ENCODE peak calls at places on chromosome 11, in five cellular contexts. G is left lung, M is choroid plexus epithelial cell, O is psoas muscle, F is fibroblast of lung. Q is an unnamed sample.

GRCh38 chr11:128040603-128041002 is 546.8 kb downstream of the ETS1 start:
- DNase-seq in F (peak; percentile 32), M (peak; percentile 71), O (no peak), G (no peak), Q (peak; percentile 64)

GRCh38 chr11:57310091-57310490 is 14.7 kb downstream of the TNKS1BP1 start:
- DNase-seq in G (no peak), F (no peak), O (no peak), M (no peak), Q (no peak)

GRCh38 chr11:122038543-122038942 is 77.5 kb downstream of the BLID start:
- DNase-seq in G (no peak), F (peak; percentile 43), O (no peak), M (peak; percentile 88), Q (peak; percentile 87)

GRCh38 chr11:92222701-92223100 is 1.9 kb upstream of the FAT3 start:
- DNase-seq in F (no peak), O (no peak), G (no peak), M (no peak), Q (no peak)

GRCh38 chr11:85682330-85683305 is 3.4 kb downstream of the CCDC89 start:
- DNase-seq in G (peak; percentile 68), O (peak; percentile 75), M (peak; percentile 61), F (peak; percentile 67), Q (peak; percentile 49)

GRCh38 chr11:126340960-126341709 is 14.4 kb upstream of the ST3GAL4 start:
- DNase-seq in M (no peak), O (no peak), F (no peak), G (no peak), Q (no peak)

GRCh38 chr11:92141159-92141558 is 83.5 kb upstream of the FAT3 start:
- DNase-seq in F (no peak), M (no peak), O (no peak), G (no peak), Q (no peak)

GRCh38 chr11:115659061-115659963 is 155.1 kb upstream of the CADM1 start:
- DNase-seq in F (peak; percentile 24), M (no peak), G (no peak), O (peak; percentile 29), Q (no peak)

GRCh38 chr11:57200937-57201336 is 19.2 kb downstream of the LRRC55 start:
- DNase-seq in M (no peak), F (no peak), O (peak; percentile 35), G (no peak), Q (no peak)

GRCh38 chr11:67291481-67292381 is 2.6 kb downstream of the ANKRD13D start:
- DNase-seq in F (no peak), G (no peak), O (peak; percentile 17), M (no peak), Q (no peak)

GRCh38 chr11:102453286-102453797 is 777 bp upstream of the TMEM123 start:
- DNase-seq in F (no peak), G (no peak), O (no peak), M (no peak), Q (no peak)

GRCh38 chr11:1772270-1773130 is 8.8 kb upstream of the CTSD start:
- DNase-seq in F (peak; percentile 95), M (peak; percentile 99), O (peak; percentile 69), G (peak; percentile 90), Q (peak; percentile 90)

GRCh38 chr11:86938900-86939880 is 16.0 kb downstream of the FZD4 start:
- DNase-seq in O (no peak), G (no peak), F (peak; percentile 76), M (peak; percentile 80), Q (peak; percentile 82)

GRCh38 chr11:75800136-75800675 is 14.8 kb upstream of the UVRAG start:
- DNase-seq in G (no peak), F (no peak), O (no peak), M (no peak), Q (no peak)

GRCh38 chr11:96316869-96317268 is 26.1 kb downstream of the MAML2 start:
- DNase-seq in G (no peak), M (no peak), O (no peak), F (no peak), Q (no peak)

GRCh38 chr11:17171342-17171741 is 36.4 kb downstream of the PIK3C2A start:
- DNase-seq in O (no peak), F (peak; percentile 44), G (no peak), M (peak; percentile 70), Q (peak; percentile 71)

GRCh38 chr11:65571940-65572339 is 398 bp upstream of the FAM89B start:
- DNase-seq in F (peak; percentile 48), O (no peak), G (no peak), M (peak; percentile 70), Q (peak; percentile 54)

GRCh38 chr11:65569164-65569972 is 909 bp upstream of the ZNRD2 start:
- DNase-seq in G (peak; percentile 62), F (no peak), M (no peak), O (peak; percentile 66), Q (no peak)

GRCh38 chr11:65571420-65571819 is 918 bp upstream of the FAM89B start:
- DNase-seq in G (no peak), F (no peak), M (no peak), O (no peak), Q (no peak)

GRCh38 chr11:65572356-65573043 is at the start of gene FAM89B:
- DNase-seq in M (peak; percentile 86), G (peak; percentile 93), O (peak; percentile 93), F (peak; percentile 84), Q (peak; percentile 83)

GRCh38 chr11:65569973-65570918 is at the start of gene ZNRD2:
- DNase-seq in O (peak; percentile 99), M (peak; percentile 99), G (peak; percentile 98), F (peak; percentile 99), Q (peak; percentile 99)
- TF ChIP-seq CTCF in O (peak; percentile 49), M (peak; percentile 42), G (peak; percentile 49), F (peak; percentile 13), Q (peak; percentile 47)

GRCh38 chr11:62706841-62707240 is 383 bp downstream of the BSCL2 start:
- DNase-seq in F (no peak), O (no peak), M (no peak), G (no peak), Q (no peak)
- H3K4me3 ChIP-seq in F (no peak overlapping the region), O (peak overlapping the region; percentile 85), M (peak overlapping the region; percentile 82), G (peak overlapping the region; percentile 51), Q (no peak overlapping the region)

GRCh38 chr11:72326151-72326842 is 82.3 kb upstream of the PHOX2A start:
- DNase-seq in G (no peak), F (peak; percentile 29), O (no peak), M (peak; percentile 71), Q (peak; percentile 69)

GRCh38 chr11:72330131-72330727 is 86.3 kb upstream of the PHOX2A start:
- DNase-seq in M (no peak), G (no peak), F (no peak), O (no peak), Q (no peak)

GRCh38 chr11:72331761-72332160 is 87.8 kb upstream of the PHOX2A start:
- DNase-seq in F (no peak), M (no peak), G (no peak), O (no peak), Q (no peak)

GRCh38 chr11:72333657-72334056 is 89.7 kb upstream of the PHOX2A start:
- DNase-seq in F (peak; percentile 10), M (peak; percentile 52), G (no peak), O (no peak), Q (no peak)

DNA sequence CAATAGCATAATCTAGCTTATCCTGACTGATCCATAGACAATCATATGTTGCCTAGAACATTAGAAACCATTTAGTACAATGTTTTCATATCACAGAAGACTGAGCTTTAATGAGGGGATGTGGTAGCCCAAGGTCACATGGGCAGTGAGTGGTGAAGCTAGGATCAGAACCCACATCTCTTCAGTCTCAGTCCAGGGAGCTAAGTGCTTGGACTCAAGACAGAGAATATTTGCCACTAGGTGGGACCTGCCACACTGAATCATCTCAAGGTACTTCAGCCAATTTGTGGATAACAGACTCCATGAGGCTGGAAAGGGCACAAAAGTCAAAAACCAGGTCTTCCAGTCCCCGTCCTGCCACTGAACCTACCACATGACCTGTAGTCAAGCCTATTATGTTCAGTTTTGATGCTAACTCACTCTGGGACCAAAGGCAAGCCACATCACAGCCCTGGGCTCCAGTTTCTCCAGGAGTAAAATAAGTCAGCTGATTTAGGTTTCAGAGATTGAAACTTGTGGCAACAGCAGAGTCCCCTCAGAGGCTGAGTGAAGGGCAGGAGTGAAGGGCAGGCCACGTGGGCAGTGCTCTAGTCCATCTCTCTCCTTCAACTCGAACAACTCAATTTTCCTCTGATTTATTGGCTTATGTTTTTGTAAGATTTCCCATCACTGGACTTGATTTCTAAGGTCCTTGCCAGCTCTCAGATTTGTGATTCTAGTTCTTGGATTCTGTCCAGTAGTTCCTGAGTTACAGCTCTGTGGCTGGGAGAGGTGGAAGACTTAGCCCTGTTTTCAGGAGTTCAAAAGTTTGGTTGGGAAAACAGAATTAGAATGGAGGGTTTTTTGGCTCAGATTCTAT is 84.6 kb upstream of the PHOX2A start:
- DNase-seq in M (peak; percentile 57), F (peak; percentile 46), G (no peak), O (no peak), Q (no peak)
- TF ChIP-seq CTCF in M (peak; percentile 19), F (no peak), G (no peak), O (peak; percentile 16), Q (no peak)

GRCh38 chr11:69985654-69986420 is 92.3 kb upstream of the ANO1 start:
- DNase-seq in G (no peak), F (no peak), O (no peak), M (no peak), Q (no peak)

GRCh38 chr11:69986421-69987229 is 91.5 kb upstream of the ANO1 start:
- DNase-seq in F (no peak), M (no peak), O (no peak), G (no peak), Q (no peak)

GRCh38 chr11:69984457-69985261 is 93.5 kb upstream of the ANO1 start:
- DNase-seq in F (no peak), M (no peak), O (no peak), G (no peak), Q (no peak)

GRCh38 chr11:69983897-69984438 is 94.1 kb upstream of the ANO1 start:
- DNase-seq in G (no peak), M (no peak), F (no peak), O (no peak), Q (no peak)

GRCh38 chr11:69985331-69985653 is 92.8 kb upstream of the ANO1 start:
- DNase-seq in O (no peak), G (no peak), F (no peak), M (no peak), Q (no peak)
- H3K4me3 ChIP-seq in O (peak overlapping the region; percentile 47), G (peak overlapping the region; percentile 29), F (no peak overlapping the region), M (no peak overlapping the region), Q (no peak overlapping the region)

GRCh38 chr11:69662021-69662698 is 13.0 kb downstream of the LTO1 start:
- DNase-seq in M (no peak), F (no peak), G (no peak), O (peak; percentile 60), Q (no peak)
- TF ChIP-seq CTCF in M (peak; percentile 51), F (no peak), G (no peak), O (no peak), Q (peak; percentile 44)

GRCh38 chr11:94401773-94402265 is 600 bp upstream of the GPR83 start:
- DNase-seq in M (no peak), F (no peak), G (no peak), O (no peak), Q (no peak)
- H3K4me3 ChIP-seq in M (peak overlapping the region; percentile 46), F (peak overlapping the region; percentile 25), G (no peak overlapping the region), O (peak overlapping the region; percentile 46), Q (peak overlapping the region; percentile 31)

GRCh38 chr11:134449713-134450112 is 37.7 kb upstream of the B3GAT1 start:
- DNase-seq in G (no peak), O (no peak), F (no peak), M (no peak), Q (no peak)
- TF ChIP-seq CTCF in G (no peak), O (no peak), F (no peak), M (no peak), Q (no peak)